ENCODE peak calls at places on chromosomes 7 and 10, in four cellular contexts. A, R, B and F are unnamed samples.

GRCh38 chr10:70791390-70792039 is 6.3 kb upstream of the TBATA start:
- DNase-seq in A (no peak), R (no peak), B (no peak), F (peak)

GRCh38 chr10:60382946-60383681 is 6.6 kb downstream of the ANK3 start:
- DNase-seq in A (no peak), R (no peak), B (no peak), F (no peak)

GRCh38 chr10:72077275-72077990 is 10.9 kb downstream of the SPOCK2 start:
- DNase-seq in A (peak), R (no peak), B (no peak), F (no peak)

GRCh38 chr7:45151131-45151684 is 6.4 kb upstream of the RAMP3 start:
- DNase-seq in A (peak), R (no peak), B (no peak), F (no peak)

GRCh38 chr10:17981766-17982380 is 30.2 kb downstream of the SLC39A12 start:
- DNase-seq in A (no peak), R (no peak), B (peak), F (no peak)

GRCh38 chr10:100485336-100485735 is 22.5 kb downstream of the WNT8B start:
- DNase-seq in A (no peak), R (no peak), B (no peak), F (no peak)

GRCh38 chr7:12403287-12404181 is at the start of gene VWDE:
- DNase-seq in A (peak), R (no peak), B (no peak), F (peak)

GRCh38 chr10:100357073-100357858 is 10.2 kb downstream of the SCD start:
- DNase-seq in A (no peak), R (no peak), B (no peak), F (no peak)

GRCh38 chr7:130897515-130898419 is 163.8 kb upstream of the KLF14 start:
- DNase-seq in A (no peak), R (peak), B (no peak), F (no peak)

GRCh38 chr10:31134303-31134928 is 102.8 kb upstream of the ZNF438 start:
- DNase-seq in A (peak), R (no peak), B (no peak), F (no peak)

GRCh38 chr7:85186083-85186520 is 754 bp downstream of the SEMA3D start:
- DNase-seq in A (peak), R (no peak), B (no peak), F (no peak)

GRCh38 chr7:132750530-132751281 is 174.4 kb upstream of the PLXNA4 start:
- DNase-seq in A (no peak), R (no peak), B (no peak), F (no peak)

GRCh38 chr7:32142649-32143048 is 72.4 kb upstream of the PDE1C start:
- DNase-seq in A (no peak), R (no peak), B (peak), F (no peak)

GRCh38 chr7:142838461-142839213 is 16.2 kb upstream of the EPHB6 start:
- DNase-seq in A (no peak), R (no peak), B (no peak), F (no peak)

GRCh38 chr10:124917168-124917938 is 24.6 kb upstream of the ZRANB1 start:
- DNase-seq in A (peak), R (peak), B (no peak), F (no peak)

GRCh38 chr10:71727429-71728217 is 8.0 kb upstream of the C10orf105 start:
- DNase-seq in A (peak), R (peak), B (no peak), F (peak)

GRCh38 chr7:51286392-51286791 is 30.2 kb downstream of the COBL start:
- DNase-seq in A (no peak), R (no peak), B (no peak), F (no peak)

GRCh38 chr7:8389898-8390642 is 43.3 kb upstream of the NXPH1 start:
- DNase-seq in A (peak), R (no peak), B (no peak), F (peak)

GRCh38 chr10:72353028-72353962 is 1.4 kb downstream of the DNAJB12 start:
- DNase-seq in A (no peak), R (no peak), B (no peak), F (no peak)

GRCh38 chr7:53292341-53292740 is 256.9 kb downstream of the POM121L12 start:
- DNase-seq in A (no peak), R (no peak), B (no peak), F (no peak)

GRCh38 chr7:137458399-137458798 is 114.9 kb upstream of the PTN start:
- DNase-seq in A (no peak), R (no peak), B (no peak), F (no peak)

GRCh38 chr7:132182992-132183391 is 393.3 kb downstream of the PLXNA4 start:
- DNase-seq in A (no peak), R (no peak), B (no peak), F (no peak)

GRCh38 chr7:85150624-85151023 is 36.2 kb downstream of the SEMA3D start:
- DNase-seq in A (no peak), R (no peak), B (no peak), F (no peak)

GRCh38 chr7:66928388-66928787 is 7.4 kb downstream of the TMEM248 start:
- DNase-seq in A (no peak), R (no peak), B (no peak), F (no peak)

GRCh38 chr7:101857358-101857794 is 40.0 kb downstream of the CUX1 start:
- DNase-seq in A (no peak), R (no peak), B (no peak), F (no peak)

GRCh38 chr10:128009768-128010167 is 102.9 kb downstream of the PTPRE start:
- DNase-seq in A (no peak), R (no peak), B (no peak), F (no peak)

GRCh38 chr7:25069900-25070443 is 55.1 kb downstream of the CYCS start:
- DNase-seq in A (peak), R (peak), B (no peak), F (peak)

GRCh38 chr7:158390460-158390859 is 197.2 kb downstream of the PTPRN2 start:
- DNase-seq in A (no peak), R (no peak), B (no peak), F (no peak)

DNA sequence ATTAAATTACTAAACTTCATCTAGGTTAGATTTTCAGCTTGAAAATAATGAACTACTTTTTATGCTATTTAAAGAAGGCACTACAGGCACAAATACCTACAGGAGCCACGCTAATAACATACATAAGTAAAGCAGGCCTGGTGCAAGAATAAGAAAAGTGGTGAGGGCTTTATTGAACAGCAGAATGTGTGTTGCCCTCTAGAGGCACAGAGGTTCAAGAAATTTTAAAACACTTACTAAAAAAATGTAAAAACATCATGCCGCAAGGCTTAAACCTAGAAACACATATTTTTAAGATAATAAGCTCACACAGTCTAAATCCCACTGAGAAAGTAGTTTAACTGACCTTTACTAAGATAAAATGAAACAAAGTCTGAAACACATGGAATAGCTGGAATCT is 20.3 kb downstream of the CACUL1 start:
- DNase-seq in A (no peak), R (no peak), B (no peak), F (no peak)
- H3K4me3 ChIP-seq in A (no peak), R (no peak), B (no peak), F (no peak)

GRCh38 chr7:80232969-80233724 is 98.5 kb downstream of the GNAI1 start:
- DNase-seq in A (no peak), R (no peak), B (no peak), F (no peak)
- H3K4me3 ChIP-seq in A (no peak), R (no peak), B (no peak), F (no peak)

GRCh38 chr7:28062197-28062988 is 118.2 kb downstream of the JAZF1 start:
- DNase-seq in A (peak), R (peak), B (no peak), F (peak)
- H3K4me3 ChIP-seq in A (no peak), R (no peak), B (no peak), F (no peak)

GRCh38 chr10:66799474-66799873 is 126.4 kb upstream of the LRRTM3 start:
- DNase-seq in A (no peak), R (no peak), B (no peak), F (no peak)
- H3K4me3 ChIP-seq in A (peak), R (no peak), B (no peak), F (no peak)